ENCODE peak calls at places on chromosomes 1 and 21, in eight cellular contexts. J, M, G, W, D, I, Y and H are unnamed samples.

GRCh38 chr1:230651235-230651634 is 9.0 kb downstream of the COG2 start:
- DNase-seq in J (no peak), M (no peak), G (no peak), W (no peak), D (no peak), I (no peak), Y (no peak), H (no peak)

GRCh38 chr1:107692580-107693345 is 272.2 kb downstream of the VAV3 start:
- DNase-seq in J (peak; percentile 23), M (no peak), G (no peak), W (no peak), D (peak; percentile 35), I (no peak), Y (no peak), H (no peak)

GRCh38 chr21:30194701-30195299 is 21.1 kb downstream of the CLDN8 start:
- DNase-seq in J (peak; percentile 63), M (no peak), G (no peak), W (no peak), D (peak; percentile 33), I (peak; percentile 54), Y (peak; percentile 69), H (no peak)

GRCh38 chr1:57578099-57578498 is 154.2 kb upstream of the DAB1 start:
- DNase-seq in J (no peak), M (no peak), G (no peak), W (no peak), D (no peak), I (no peak), Y (no peak), H (no peak)

GRCh38 chr1:160403244-160403643 is 2.9 kb downstream of the VANGL2 start:
- DNase-seq in J (no peak), M (no peak), G (no peak), W (no peak), D (no peak), I (no peak), Y (no peak), H (no peak)

GRCh38 chr1:247415423-247416361 is at the start of gene NLRP3:
- DNase-seq in J (no peak), M (peak; percentile 29), G (no peak), W (no peak), D (no peak), I (no peak), Y (no peak), H (no peak)

GRCh38 chr1:221611930-221612777 is 129.7 kb downstream of the DUSP10 start:
- DNase-seq in J (peak; percentile 98), M (no peak), G (no peak), W (peak; percentile 73), D (peak; percentile 60), I (no peak), Y (peak; percentile 33), H (peak; percentile 54)

GRCh38 chr1:93042134-93042821 is 36.8 kb upstream of the MTF2 start:
- DNase-seq in J (no peak), M (no peak), G (no peak), W (no peak), D (no peak), I (peak; percentile 86), Y (no peak), H (no peak)

GRCh38 chr1:230544758-230545157 is 97.5 kb upstream of the COG2 start:
- DNase-seq in J (no peak), M (no peak), G (no peak), W (no peak), D (no peak), I (no peak), Y (no peak), H (no peak)

GRCh38 chr1:44616991-44617702 is 57.1 kb downstream of the TMEM53 start:
- DNase-seq in J (peak; percentile 31), M (no peak), G (no peak), W (no peak), D (no peak), I (no peak), Y (no peak), H (no peak)

GRCh38 chr1:169759038-169759437 is 25.2 kb upstream of the SELE start:
- DNase-seq in J (no peak), M (no peak), G (no peak), W (no peak), D (no peak), I (no peak), Y (no peak), H (no peak)

GRCh38 chr1:244049142-244049968 is 1.7 kb upstream of the ZBTB18 start:
- DNase-seq in J (peak; percentile 89), M (peak; percentile 47), G (peak; percentile 16), W (no peak), D (no peak), I (peak; percentile 37), Y (peak; percentile 19), H (no peak)

GRCh38 chr1:162908780-162909179 is 47.8 kb upstream of the CCDC190 start:
- DNase-seq in J (no peak), M (no peak), G (no peak), W (no peak), D (peak; percentile 61), I (no peak), Y (no peak), H (peak; percentile 73)

GRCh38 chr1:158203693-158204457 is 23.2 kb downstream of the CD1D start:
- DNase-seq in J (peak; percentile 73), M (no peak), G (no peak), W (peak; percentile 23), D (peak; percentile 44), I (peak; percentile 54), Y (peak; percentile 64), H (peak; percentile 38)

GRCh38 chr1:44798481-44799365 is 1.5 kb upstream of the PLK3 start:
- DNase-seq in J (peak; percentile 67), M (no peak), G (no peak), W (no peak), D (no peak), I (no peak), Y (no peak), H (no peak)

GRCh38 chr1:114118351-114118990 is 35.2 kb downstream of the SYT6 start:
- DNase-seq in J (no peak), M (no peak), G (no peak), W (no peak), D (no peak), I (no peak), Y (no peak), H (no peak)

GRCh38 chr1:78737241-78737640 is 87.6 kb downstream of the IFI44 start:
- DNase-seq in J (no peak), M (no peak), G (no peak), W (no peak), D (no peak), I (no peak), Y (no peak), H (no peak)

GRCh38 chr1:154752273-154753030 is 117.6 kb downstream of the KCNN3 start:
- DNase-seq in J (peak; percentile 17), M (no peak), G (no peak), W (no peak), D (no peak), I (no peak), Y (no peak), H (no peak)

GRCh38 chr1:223217781-223218180 is 74.7 kb upstream of the TLR5 start:
- DNase-seq in J (no peak), M (no peak), G (no peak), W (no peak), D (no peak), I (no peak), Y (no peak), H (no peak)

GRCh38 chr1:82269466-82269865 is 468.7 kb downstream of the ADGRL2 start:
- DNase-seq in J (no peak), M (no peak), G (no peak), W (no peak), D (no peak), I (no peak), Y (no peak), H (peak; percentile 17)

GRCh38 chr1:206890125-206890637 is 7.1 kb upstream of the IL24 start:
- DNase-seq in J (no peak), M (no peak), G (no peak), W (no peak), D (no peak), I (no peak), Y (no peak), H (no peak)

GRCh38 chr1:204723131-204723787 is 37.7 kb upstream of the LRRN2 start:
- DNase-seq in J (peak; percentile 94), M (no peak), G (no peak), W (no peak), D (no peak), I (no peak), Y (peak; percentile 65), H (no peak)

GRCh38 chr1:93694833-93695232 is 13.2 kb upstream of the BCAR3 start:
- DNase-seq in J (no peak), M (no peak), G (no peak), W (no peak), D (no peak), I (no peak), Y (no peak), H (no peak)

GRCh38 chr1:26530540-26530897 is 958 bp downstream of the RPS6KA1 start:
- DNase-seq in J (peak; percentile 57), M (no peak), G (no peak), W (no peak), D (no peak), I (no peak), Y (no peak), H (no peak)

GRCh38 chr1:25245809-25246599 is 1.2 kb downstream of the RSRP1 start:
- DNase-seq in J (peak; percentile 16), M (no peak), G (no peak), W (no peak), D (no peak), I (no peak), Y (no peak), H (no peak)

GRCh38 chr1:215888159-215888558 is 321.1 kb downstream of the KCTD3 start:
- DNase-seq in J (peak; percentile 80), M (no peak), G (no peak), W (no peak), D (no peak), I (no peak), Y (no peak), H (no peak)

GRCh38 chr1:196114193-196114592 is 494.0 kb downstream of the KCNT2 start:
- DNase-seq in J (no peak), M (no peak), G (no peak), W (no peak), D (no peak), I (no peak), Y (no peak), H (peak; percentile 38)

GRCh38 chr21:16713331-16714114 is 799.3 kb upstream of the CXADR start:
- DNase-seq in J (no peak), M (no peak), G (no peak), W (no peak), D (no peak), I (no peak), Y (no peak), H (no peak)

GRCh38 chr1:107622975-107623374 is 342.0 kb downstream of the VAV3 start:
- DNase-seq in J (no peak), M (no peak), G (no peak), W (no peak), D (no peak), I (peak; percentile 64), Y (no peak), H (no peak)

GRCh38 chr1:8016244-8017241 is 9.6 kb downstream of the ERRFI1 start:
- DNase-seq in J (peak; percentile 22), M (no peak), G (no peak), W (no peak), D (no peak), I (no peak), Y (no peak), H (no peak)

GRCh38 chr1:208258277-208258676 is 14.1 kb upstream of the PLXNA2 start:
- DNase-seq in J (no peak), M (no peak), G (no peak), W (no peak), D (no peak), I (peak; percentile 87), Y (no peak), H (no peak)